ENCODE peak calls at places on chromosomes 7 and 10, in six cellular contexts. One of them, this sample, is unnamed.

GRCh38 chr7:55975944-55976633 is 11.7 kb downstream of the NIPSNAP2 start:
- DNase-seq in fibroblast of lung: no peak
- DNase-seq in PC-3: no peak
- DNase-seq in HCT116: no peak
- DNase-seq in bronchial epithelial cell: no peak
- DNase-seq in neural crest cell: no peak
- DNase-seq in this sample: no peak

GRCh38 chr10:24820616-24821015 is 96.9 kb upstream of the ARHGAP21 start:
- DNase-seq in fibroblast of lung: no peak
- DNase-seq in PC-3: peak
- DNase-seq in HCT116: no peak
- DNase-seq in bronchial epithelial cell: peak
- DNase-seq in neural crest cell: no peak
- DNase-seq in this sample: peak

GRCh38 chr7:2558620-2559282 is at the start of gene IQCE:
- DNase-seq in fibroblast of lung: peak
- DNase-seq in PC-3: peak
- DNase-seq in HCT116: peak
- DNase-seq in bronchial epithelial cell: peak
- DNase-seq in neural crest cell: peak
- DNase-seq in this sample: peak

GRCh38 chr7:157527235-157527634 is 190.4 kb downstream of the DNAJB6 start:
- DNase-seq in fibroblast of lung: no peak
- DNase-seq in PC-3: no peak
- DNase-seq in HCT116: no peak
- DNase-seq in bronchial epithelial cell: no peak
- DNase-seq in neural crest cell: no peak
- DNase-seq in this sample: no peak

GRCh38 chr10:48769706-48770105 is 85.0 kb downstream of the WDFY4 start:
- DNase-seq in fibroblast of lung: no peak
- DNase-seq in PC-3: no peak
- DNase-seq in HCT116: no peak
- DNase-seq in bronchial epithelial cell: no peak
- DNase-seq in neural crest cell: no peak
- DNase-seq in this sample: no peak

GRCh38 chr10:79153753-79154152 is 85.0 kb downstream of the ZMIZ1 start:
- DNase-seq in fibroblast of lung: no peak
- DNase-seq in PC-3: no peak
- DNase-seq in HCT116: no peak
- DNase-seq in bronchial epithelial cell: no peak
- DNase-seq in neural crest cell: no peak
- DNase-seq in this sample: no peak

GRCh38 chr7:128881458-128882125 is 18.9 kb downstream of the ATP6V1F start:
- DNase-seq in fibroblast of lung: no peak
- DNase-seq in PC-3: no peak
- DNase-seq in HCT116: no peak
- DNase-seq in bronchial epithelial cell: no peak
- DNase-seq in neural crest cell: no peak
- DNase-seq in this sample: no peak

GRCh38 chr10:95341716-95342130 is 50.9 kb upstream of the PDLIM1 start:
- DNase-seq in fibroblast of lung: peak
- DNase-seq in PC-3: no peak
- DNase-seq in HCT116: no peak
- DNase-seq in bronchial epithelial cell: no peak
- DNase-seq in neural crest cell: no peak
- DNase-seq in this sample: no peak

GRCh38 chr7:120741371-120742042 is 116.4 kb downstream of the TSPAN12 start:
- DNase-seq in fibroblast of lung: no peak
- DNase-seq in PC-3: no peak
- DNase-seq in HCT116: no peak
- DNase-seq in bronchial epithelial cell: peak
- DNase-seq in neural crest cell: no peak
- DNase-seq in this sample: peak

GRCh38 chr10:25555865-25556264 is 378.2 kb upstream of the MYO3A start:
- DNase-seq in fibroblast of lung: no peak
- DNase-seq in PC-3: no peak
- DNase-seq in HCT116: no peak
- DNase-seq in bronchial epithelial cell: no peak
- DNase-seq in neural crest cell: no peak
- DNase-seq in this sample: no peak

GRCh38 chr10:60414877-60415585 is 25.4 kb upstream of the ANK3 start:
- DNase-seq in fibroblast of lung: peak
- DNase-seq in PC-3: peak
- DNase-seq in HCT116: no peak
- DNase-seq in bronchial epithelial cell: peak
- DNase-seq in neural crest cell: no peak
- DNase-seq in this sample: peak

GRCh38 chr10:43056568-43057011 is 20.3 kb upstream of the RET start:
- DNase-seq in fibroblast of lung: no peak
- DNase-seq in PC-3: no peak
- DNase-seq in HCT116: no peak
- DNase-seq in bronchial epithelial cell: no peak
- DNase-seq in neural crest cell: no peak
- DNase-seq in this sample: no peak

GRCh38 chr10:131889755-131890154 is 11.1 kb upstream of the PPP2R2D start:
- DNase-seq in fibroblast of lung: no peak
- DNase-seq in PC-3: no peak
- DNase-seq in HCT116: no peak
- DNase-seq in bronchial epithelial cell: no peak
- DNase-seq in neural crest cell: no peak
- DNase-seq in this sample: no peak

GRCh38 chr7:81884817-81885216 is 115.0 kb upstream of the HGF start:
- DNase-seq in fibroblast of lung: no peak
- DNase-seq in PC-3: no peak
- DNase-seq in HCT116: no peak
- DNase-seq in bronchial epithelial cell: no peak
- DNase-seq in neural crest cell: no peak
- DNase-seq in this sample: no peak

GRCh38 chr10:43619368-43619767 is 13.1 kb downstream of the ZNF485 start:
- DNase-seq in fibroblast of lung: no peak
- DNase-seq in PC-3: no peak
- DNase-seq in HCT116: no peak
- DNase-seq in bronchial epithelial cell: no peak
- DNase-seq in neural crest cell: no peak
- DNase-seq in this sample: no peak

GRCh38 chr7:153886506-153887391 is 165.4 kb upstream of the DPP6 start:
- DNase-seq in fibroblast of lung: no peak
- DNase-seq in PC-3: no peak
- DNase-seq in HCT116: no peak
- DNase-seq in bronchial epithelial cell: no peak
- DNase-seq in neural crest cell: no peak
- DNase-seq in this sample: no peak

GRCh38 chr7:35869810-35870209 is 69.0 kb downstream of the SEPTIN7 start:
- DNase-seq in fibroblast of lung: peak
- DNase-seq in PC-3: no peak
- DNase-seq in HCT116: no peak
- DNase-seq in bronchial epithelial cell: no peak
- DNase-seq in neural crest cell: no peak
- DNase-seq in this sample: no peak

GRCh38 chr10:59104186-59104585 is 72.3 kb upstream of the PHYHIPL start:
- DNase-seq in fibroblast of lung: no peak
- DNase-seq in PC-3: no peak
- DNase-seq in HCT116: no peak
- DNase-seq in bronchial epithelial cell: no peak
- DNase-seq in neural crest cell: no peak
- DNase-seq in this sample: no peak

GRCh38 chr7:4806983-4807625 is 31.7 kb downstream of the AP5Z1 start:
- DNase-seq in fibroblast of lung: no peak
- DNase-seq in PC-3: no peak
- DNase-seq in HCT116: no peak
- DNase-seq in bronchial epithelial cell: no peak
- DNase-seq in neural crest cell: no peak
- DNase-seq in this sample: no peak

GRCh38 chr7:21128418-21128817 is 299.5 kb upstream of the SP4 start:
- DNase-seq in fibroblast of lung: no peak
- DNase-seq in PC-3: peak
- DNase-seq in HCT116: no peak
- DNase-seq in bronchial epithelial cell: peak
- DNase-seq in neural crest cell: no peak
- DNase-seq in this sample: no peak

GRCh38 chr10:133203652-133204195 is 26.3 kb upstream of the UTF1 start:
- DNase-seq in fibroblast of lung: no peak
- DNase-seq in PC-3: no peak
- DNase-seq in HCT116: no peak
- DNase-seq in bronchial epithelial cell: no peak
- DNase-seq in neural crest cell: no peak
- DNase-seq in this sample: no peak

GRCh38 chr7:23685770-23686169 is 5.8 kb downstream of the FAM221A start:
- DNase-seq in fibroblast of lung: peak
- DNase-seq in PC-3: peak
- DNase-seq in HCT116: no peak
- DNase-seq in bronchial epithelial cell: peak
- DNase-seq in neural crest cell: no peak
- DNase-seq in this sample: peak

GRCh38 chr7:32154797-32155196 is 84.6 kb upstream of the PDE1C start:
- DNase-seq in fibroblast of lung: peak
- DNase-seq in PC-3: no peak
- DNase-seq in HCT116: no peak
- DNase-seq in bronchial epithelial cell: no peak
- DNase-seq in neural crest cell: no peak
- DNase-seq in this sample: peak

GRCh38 chr10:76352300-76352699 is 920.9 kb downstream of the LRMDA start:
- DNase-seq in fibroblast of lung: peak
- DNase-seq in PC-3: peak
- DNase-seq in HCT116: peak
- DNase-seq in bronchial epithelial cell: peak
- DNase-seq in neural crest cell: no peak
- DNase-seq in this sample: no peak

GRCh38 chr10:71921319-71922027 is 42.7 kb upstream of the CHST3 start:
- DNase-seq in fibroblast of lung: peak
- DNase-seq in PC-3: no peak
- DNase-seq in HCT116: no peak
- DNase-seq in bronchial epithelial cell: no peak
- DNase-seq in neural crest cell: no peak
- DNase-seq in this sample: peak

GRCh38 chr10:2980116-2980515 is 87.2 kb upstream of the PFKP start:
- DNase-seq in fibroblast of lung: no peak
- DNase-seq in PC-3: no peak
- DNase-seq in HCT116: no peak
- DNase-seq in bronchial epithelial cell: no peak
- DNase-seq in neural crest cell: no peak
- DNase-seq in this sample: no peak

GRCh38 chr10:2979267-2979660 is 88.1 kb upstream of the PFKP start:
- DNase-seq in fibroblast of lung: peak
- DNase-seq in PC-3: no peak
- DNase-seq in HCT116: no peak
- DNase-seq in bronchial epithelial cell: no peak
- DNase-seq in neural crest cell: no peak
- DNase-seq in this sample: no peak

GRCh38 chr10:2980791-2981360 is 86.5 kb upstream of the PFKP start:
- DNase-seq in fibroblast of lung: peak
- DNase-seq in PC-3: no peak
- DNase-seq in HCT116: no peak
- DNase-seq in bronchial epithelial cell: peak
- DNase-seq in neural crest cell: no peak
- DNase-seq in this sample: no peak

GRCh38 chr10:2978111-2978510 is 89.2 kb upstream of the PFKP start:
- DNase-seq in fibroblast of lung: peak
- DNase-seq in PC-3: peak
- DNase-seq in HCT116: peak
- DNase-seq in bronchial epithelial cell: peak
- DNase-seq in neural crest cell: no peak
- DNase-seq in this sample: no peak

GRCh38 chr10:2978574-2979266 is 88.6 kb upstream of the PFKP start:
- DNase-seq in fibroblast of lung: no peak
- DNase-seq in PC-3: no peak
- DNase-seq in HCT116: no peak
- DNase-seq in bronchial epithelial cell: no peak
- DNase-seq in neural crest cell: no peak
- DNase-seq in this sample: no peak
- TF ChIP-seq CTCF in fibroblast of lung: no peak
- TF ChIP-seq CTCF in PC-3: no peak
- TF ChIP-seq CTCF in HCT116: no peak
- TF ChIP-seq CTCF in bronchial epithelial cell: no peak
- TF ChIP-seq CTCF in neural crest cell: no peak
- TF ChIP-seq CTCF in this sample: no peak

GRCh38 chr7:25132430-25132829 is 7.4 kb upstream of the CYCS start:
- DNase-seq in fibroblast of lung: no peak
- DNase-seq in PC-3: no peak
- DNase-seq in HCT116: no peak
- DNase-seq in bronchial epithelial cell: no peak
- DNase-seq in neural crest cell: no peak
- DNase-seq in this sample: no peak
- TF ChIP-seq CTCF in fibroblast of lung: no peak
- TF ChIP-seq CTCF in PC-3: no peak
- TF ChIP-seq CTCF in HCT116: no peak
- TF ChIP-seq CTCF in bronchial epithelial cell: no peak
- TF ChIP-seq CTCF in neural crest cell: no peak
- TF ChIP-seq CTCF in this sample: no peak

DNA sequence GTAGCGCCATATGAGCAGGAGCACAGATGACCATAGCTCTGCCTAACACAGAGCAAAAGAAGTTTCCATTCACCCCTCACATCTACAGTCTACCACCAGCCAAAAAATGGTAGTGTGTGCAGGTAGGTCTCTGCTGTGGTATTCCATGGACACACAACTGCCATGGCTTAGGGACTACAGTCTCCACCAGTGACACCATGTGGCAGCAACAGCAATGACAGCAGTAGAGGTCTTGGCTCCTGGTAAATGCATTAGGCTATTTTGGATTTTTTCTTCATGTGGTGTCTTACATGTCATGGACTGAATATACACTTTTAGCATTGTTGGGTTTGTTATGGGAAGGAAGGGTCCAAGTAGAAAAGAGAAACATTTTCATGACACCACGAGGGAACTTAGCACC is 70.1 kb upstream of the CABCOCO1 start:
- DNase-seq in fibroblast of lung: peak
- DNase-seq in PC-3: peak
- DNase-seq in HCT116: peak
- DNase-seq in bronchial epithelial cell: peak
- DNase-seq in neural crest cell: no peak
- DNase-seq in this sample: peak
- TF ChIP-seq CTCF in fibroblast of lung: no peak
- TF ChIP-seq CTCF in PC-3: peak
- TF ChIP-seq CTCF in HCT116: peak
- TF ChIP-seq CTCF in bronchial epithelial cell: peak
- TF ChIP-seq CTCF in neural crest cell: peak
- TF ChIP-seq CTCF in this sample: no peak

GRCh38 chr7:50793947-50794570 is 11.4 kb upstream of the GRB10 start:
- DNase-seq in fibroblast of lung: no peak
- DNase-seq in PC-3: no peak
- DNase-seq in HCT116: no peak
- DNase-seq in bronchial epithelial cell: no peak
- DNase-seq in neural crest cell: no peak
- DNase-seq in this sample: no peak

GRCh38 chr7:50798126-50798525 is 15.4 kb upstream of the GRB10 start:
- DNase-seq in fibroblast of lung: no peak
- DNase-seq in PC-3: peak
- DNase-seq in HCT116: no peak
- DNase-seq in bronchial epithelial cell: peak
- DNase-seq in neural crest cell: no peak
- DNase-seq in this sample: no peak

GRCh38 chr7:50793115-50793946 is 10.6 kb upstream of the GRB10 start:
- DNase-seq in fibroblast of lung: peak
- DNase-seq in PC-3: peak
- DNase-seq in HCT116: no peak
- DNase-seq in bronchial epithelial cell: no peak
- DNase-seq in neural crest cell: peak
- DNase-seq in this sample: peak

GRCh38 chr7:50795253-50795652 is 12.6 kb upstream of the GRB10 start:
- DNase-seq in fibroblast of lung: no peak
- DNase-seq in PC-3: no peak
- DNase-seq in HCT116: no peak
- DNase-seq in bronchial epithelial cell: no peak
- DNase-seq in neural crest cell: no peak
- DNase-seq in this sample: no peak

GRCh38 chr7:50795831-50796230 is 13.1 kb upstream of the GRB10 start:
- DNase-seq in fibroblast of lung: no peak
- DNase-seq in PC-3: peak
- DNase-seq in HCT116: no peak
- DNase-seq in bronchial epithelial cell: no peak
- DNase-seq in neural crest cell: no peak
- DNase-seq in this sample: peak
- TF ChIP-seq CTCF in fibroblast of lung: no peak
- TF ChIP-seq CTCF in PC-3: peak
- TF ChIP-seq CTCF in HCT116: peak
- TF ChIP-seq CTCF in bronchial epithelial cell: peak
- TF ChIP-seq CTCF in neural crest cell: no peak
- TF ChIP-seq CTCF in this sample: peak